ENCODE peak calls at places on chromosomes 4 and X, in ten cellular contexts. E is upper lobe of left lung, U is K562, V is HepG2, W is breast epithelium, L is stomach, A is H1, I is esophagus muscularis mucosa, F is GM12878, S is prostate gland. X is an unnamed sample.

GRCh38 chr4:80710748-80711451 is 319.6 kb upstream of the BMP3 start:
- DNase-seq in S (no peak), L (no peak), I (no peak), V (no peak), U (no peak), W (no peak), E (no peak), F (no peak), A (no peak), X (no peak)

GRCh38 chrX:42992199-42992943 is 214.4 kb upstream of the PPP1R2C start:
- DNase-seq in L (no peak), U (no peak), V (no peak), E (no peak), A (no peak), S (no peak), F (no peak), W (no peak), I (no peak), X (no peak)

GRCh38 chr4:1002631-1003251 is 8.7 kb upstream of the FGFRL1 start:
- DNase-seq in U (no peak), V (no peak), L (no peak), S (no peak), E (peak; percentile 84), F (no peak), I (no peak), W (no peak), A (no peak), X (no peak)

GRCh38 chr4:82431026-82431745 is 796 bp downstream of the ENOPH1 start:
- DNase-seq in V (no peak), F (no peak), W (peak; percentile 29), U (peak; percentile 25), L (peak; percentile 54), I (no peak), A (no peak), E (peak; percentile 88), S (peak; percentile 11), X (no peak)

GRCh38 chr4:151266542-151266941 is 10.4 kb upstream of the PRSS48 start:
- DNase-seq in V (no peak), I (no peak), U (no peak), L (no peak), A (no peak), E (no peak), F (no peak), S (no peak), W (no peak), X (no peak)

GRCh38 chr4:148216866-148217814 is 225.1 kb downstream of the NR3C2 start:
- DNase-seq in S (no peak), V (no peak), E (no peak), I (no peak), U (no peak), L (no peak), A (no peak), W (no peak), F (peak; percentile 41), X (no peak)

GRCh38 chr4:165440415-165440882 is 61.6 kb downstream of the CPE start:
- DNase-seq in L (no peak), I (no peak), V (peak; percentile 23), F (no peak), U (no peak), W (peak; percentile 26), S (no peak), E (no peak), A (no peak), X (no peak)

GRCh38 chrX:121254336-121254735 is 206.9 kb downstream of the GLUD2 start:
- DNase-seq in V (peak; percentile 5), W (no peak), A (no peak), U (no peak), F (no peak), I (no peak), E (no peak), S (no peak), L (no peak), X (no peak)

GRCh38 chr4:106522839-106523238 is 154.3 kb upstream of the GIMD1 start:
- DNase-seq in I (no peak), A (no peak), U (no peak), L (no peak), W (no peak), F (no peak), E (no peak), V (peak; percentile 37), S (no peak), X (no peak)

GRCh38 chrX:136115124-136115908 is 32.0 kb upstream of the FHL1 start:
- DNase-seq in V (no peak), A (no peak), I (no peak), L (no peak), W (no peak), E (no peak), F (no peak), U (no peak), S (no peak), X (no peak)

GRCh38 chr4:146507607-146508006 is 14.1 kb downstream of the SLC10A7 start:
- DNase-seq in L (no peak), A (no peak), S (no peak), U (no peak), E (no peak), F (no peak), V (no peak), I (no peak), W (no peak), X (no peak)

GRCh38 chr4:16297003-16297402 is 70.7 kb upstream of the TAPT1 start:
- DNase-seq in W (no peak), I (no peak), U (no peak), L (no peak), V (no peak), E (no peak), F (no peak), A (no peak), S (no peak), X (no peak)

GRCh38 chr4:16993966-16994840 is 95.8 kb upstream of the LDB2 start:
- DNase-seq in F (no peak), V (no peak), U (no peak), E (no peak), L (no peak), A (no peak), W (no peak), I (no peak), S (no peak), X (no peak)

GRCh38 chr4:21768349-21769310 is 179.9 kb downstream of the KCNIP4 start:
- DNase-seq in W (no peak), V (peak; percentile 28), E (no peak), I (no peak), L (no peak), S (peak; percentile 11), A (no peak), F (no peak), U (peak; percentile 16), X (no peak)

GRCh38 chr4:148539387-148539786 is 97.2 kb upstream of the NR3C2 start:
- DNase-seq in L (no peak), S (no peak), U (no peak), E (no peak), I (no peak), A (no peak), F (no peak), V (no peak), W (no peak), X (no peak)

DNA sequence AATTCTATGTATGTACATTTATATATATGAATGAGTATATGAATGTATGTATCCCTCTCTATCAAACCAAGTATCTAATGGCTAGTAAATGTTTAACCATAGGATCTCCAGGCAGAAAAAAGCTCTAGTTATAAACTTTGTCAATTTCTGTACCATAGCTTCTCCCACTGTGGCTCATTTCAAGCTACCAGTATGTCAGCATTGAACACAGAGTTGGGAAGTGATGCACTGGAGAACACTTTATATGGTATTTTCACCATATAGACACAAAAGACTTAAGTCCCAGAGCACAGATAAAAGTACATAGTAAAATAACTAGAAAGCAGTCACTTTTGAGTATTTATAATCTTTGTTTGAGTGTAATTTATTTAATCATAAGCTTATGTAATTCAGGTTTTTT is 53.9 kb upstream of the ATP8A1 start:
- DNase-seq in W (no peak), L (no peak), I (no peak), E (no peak), S (no peak), F (no peak), V (no peak), A (no peak), U (no peak), X (no peak)
- H3K27ac ChIP-seq in W (no peak overlapping the region), L (no peak overlapping the region), I (no peak overlapping the region), E (no peak overlapping the region), S (no peak overlapping the region), F (no peak overlapping the region), V (no peak overlapping the region), A (no peak overlapping the region), U (no peak overlapping the region), X (no peak overlapping the region)

GRCh38 chr4:88158360-88159136 is at the start of gene ABCG2:
- DNase-seq in W (no peak), A (peak; percentile 80), U (peak; percentile 72), I (no peak), E (peak; percentile 90), S (no peak), V (peak; percentile 16), L (no peak), F (no peak), X (no peak)

GRCh38 chr4:88163286-88163685 is 4.8 kb upstream of the ABCG2 start:
- DNase-seq in A (no peak), I (no peak), V (no peak), W (no peak), E (no peak), U (no peak), S (no peak), L (no peak), F (no peak), X (no peak)

GRCh38 chr4:88162636-88163035 is 4.2 kb upstream of the ABCG2 start:
- DNase-seq in U (no peak), V (peak; percentile 66), F (no peak), L (no peak), A (no peak), E (no peak), I (no peak), S (no peak), W (no peak), X (no peak)

GRCh38 chr4:88158038-88158359 is 440 bp downstream of the ABCG2 start:
- DNase-seq in V (no peak), S (no peak), A (no peak), I (no peak), F (no peak), U (no peak), E (no peak), W (no peak), L (no peak), X (no peak)

GRCh38 chr4:88159137-88159725 is 792 bp upstream of the ABCG2 start:
- DNase-seq in S (no peak), A (no peak), V (peak; percentile 44), F (no peak), I (no peak), E (peak; percentile 85), L (peak; percentile 36), W (no peak), U (no peak), X (no peak)
- TF ChIP-seq POLR2A in S (no peak), A (no peak), V (peak; percentile 9), F (no peak), I (no peak), E (no peak), L (no peak), W (no peak), U (no peak), X (no peak)

GRCh38 chr4:31390849-31391248 is 670.7 kb downstream of the PCDH7 start:
- DNase-seq in F (no peak), A (no peak), I (no peak), E (no peak), U (no peak), S (no peak), V (no peak), W (no peak), L (no peak), X (no peak)
- TF ChIP-seq POLR2AphosphoS5 in F (no peak), A (no peak), I (no peak), E (no peak), U (no peak), S (no peak), V (no peak), W (no peak), L (no peak), X (no peak)

GRCh38 chr4:8589336-8589735 is 3.2 kb upstream of the CPZ start:
- DNase-seq in I (no peak), E (peak; percentile 34), U (no peak), A (no peak), S (no peak), F (no peak), V (no peak), W (no peak), L (no peak), X (no peak)
- H3K27ac ChIP-seq in I (no peak overlapping the region), E (no peak overlapping the region), U (no peak overlapping the region), A (no peak overlapping the region), S (no peak overlapping the region), F (no peak overlapping the region), V (no peak overlapping the region), W (no peak overlapping the region), L (no peak overlapping the region), X (no peak overlapping the region)

X was measured in vagina.